ENCODE peak calls at places on chromosome 7, in eight cellular contexts. Y is sigmoid colon, I is K562, H is H1, L is HCT116, O is endothelial cell of umbilical vein, W is transverse colon, X is breast epithelium. J is an unnamed sample.

GRCh38 chr7:70432567-70433001 is 699.4 kb upstream of the GALNT17 start:
- DNase-seq in L (no peak), W (no peak), X (no peak), I (no peak), H (no peak), O (no peak), Y (peak), J (no peak)

GRCh38 chr7:132655071-132655761 is 78.9 kb upstream of the PLXNA4 start:
- DNase-seq in W (peak), I (peak), L (no peak), Y (peak), O (peak), X (no peak), H (no peak), J (no peak)

GRCh38 chr7:34354906-34355305 is 303.1 kb upstream of the NPSR1 start:
- DNase-seq in Y (no peak), L (no peak), I (no peak), W (no peak), X (no peak), O (no peak), H (no peak), J (no peak)

GRCh38 chr7:12422449-12423320 is 19.0 kb upstream of the VWDE start:
- DNase-seq in Y (no peak), L (no peak), W (no peak), H (no peak), O (peak), I (no peak), X (no peak), J (no peak)

GRCh38 chr7:28627869-28628268 is 215.6 kb downstream of the CREB5 start:
- DNase-seq in W (no peak), L (no peak), I (no peak), H (no peak), X (no peak), O (no peak), Y (no peak), J (no peak)

GRCh38 chr7:85172530-85172941 is 14.3 kb downstream of the SEMA3D start:
- DNase-seq in L (no peak), Y (no peak), X (no peak), O (peak), H (no peak), I (no peak), W (no peak), J (no peak)

GRCh38 chr7:7504910-7505704 is 30.6 kb downstream of the COL28A1 start:
- DNase-seq in X (no peak), H (no peak), Y (no peak), W (no peak), I (no peak), O (no peak), L (no peak), J (no peak)

GRCh38 chr7:151940048-151940845 is 16.0 kb upstream of the GALNTL5 start:
- DNase-seq in Y (peak), H (no peak), L (no peak), O (no peak), X (no peak), W (no peak), I (no peak), J (no peak)

GRCh38 chr7:45150199-45150598 is 7.4 kb upstream of the RAMP3 start:
- DNase-seq in W (no peak), H (no peak), L (no peak), O (no peak), I (no peak), Y (peak), X (no peak), J (no peak)

GRCh38 chr7:94008537-94008936 is 4.4 kb upstream of the BET1 start:
- DNase-seq in L (no peak), I (no peak), O (peak), X (no peak), H (no peak), Y (no peak), W (no peak), J (no peak)

GRCh38 chr7:151343516-151343915 is 1.9 kb downstream of the NUB1 start:
- DNase-seq in X (no peak), H (no peak), L (no peak), O (no peak), I (no peak), Y (no peak), W (no peak), J (peak)

GRCh38 chr7:51316666-51317581 is at the start of gene COBL:
- DNase-seq in Y (peak), W (peak), L (no peak), O (no peak), X (no peak), I (peak), H (no peak), J (no peak)

GRCh38 chr7:98368721-98369120 is 32.2 kb downstream of the BAIAP2L1 start:
- DNase-seq in X (no peak), O (peak), I (no peak), L (no peak), Y (no peak), W (no peak), H (no peak), J (no peak)

GRCh38 chr7:103074519-103075336 is at the start of the genes ARMC10 and FBXL13:
- DNase-seq in W (peak), X (peak), H (peak), L (peak), I (peak), O (peak), Y (peak), J (no peak)

GRCh38 chr7:2227699-2228098 is 5.0 kb downstream of the MAD1L1 start:
- DNase-seq in X (no peak), W (no peak), I (no peak), L (no peak), H (no peak), O (no peak), Y (no peak), J (no peak)

GRCh38 chr7:232571-233455 is 40.4 kb downstream of the FAM20C start:
- DNase-seq in O (peak), X (no peak), I (no peak), W (no peak), Y (peak), L (no peak), H (no peak), J (no peak)

GRCh38 chr7:137840183-137840779 is 6.5 kb downstream of the DGKI start:
- DNase-seq in Y (no peak), L (no peak), W (no peak), I (no peak), X (no peak), H (no peak), O (no peak), J (no peak)

GRCh38 chr7:47720141-47720906 is 138.4 kb upstream of the TNS3 start:
- DNase-seq in X (no peak), I (no peak), Y (peak), L (no peak), O (no peak), W (peak), H (no peak), J (peak)

GRCh38 chr7:143444063-143444782 is 970 bp downstream of the TAS2R60 start:
- DNase-seq in L (no peak), X (no peak), H (no peak), I (no peak), W (no peak), O (no peak), Y (no peak), J (no peak)

GRCh38 chr7:156668130-156668741 is 27.7 kb downstream of the RNF32 start:
- DNase-seq in L (no peak), H (no peak), O (no peak), W (no peak), I (no peak), Y (no peak), X (no peak), J (no peak)

DNA sequence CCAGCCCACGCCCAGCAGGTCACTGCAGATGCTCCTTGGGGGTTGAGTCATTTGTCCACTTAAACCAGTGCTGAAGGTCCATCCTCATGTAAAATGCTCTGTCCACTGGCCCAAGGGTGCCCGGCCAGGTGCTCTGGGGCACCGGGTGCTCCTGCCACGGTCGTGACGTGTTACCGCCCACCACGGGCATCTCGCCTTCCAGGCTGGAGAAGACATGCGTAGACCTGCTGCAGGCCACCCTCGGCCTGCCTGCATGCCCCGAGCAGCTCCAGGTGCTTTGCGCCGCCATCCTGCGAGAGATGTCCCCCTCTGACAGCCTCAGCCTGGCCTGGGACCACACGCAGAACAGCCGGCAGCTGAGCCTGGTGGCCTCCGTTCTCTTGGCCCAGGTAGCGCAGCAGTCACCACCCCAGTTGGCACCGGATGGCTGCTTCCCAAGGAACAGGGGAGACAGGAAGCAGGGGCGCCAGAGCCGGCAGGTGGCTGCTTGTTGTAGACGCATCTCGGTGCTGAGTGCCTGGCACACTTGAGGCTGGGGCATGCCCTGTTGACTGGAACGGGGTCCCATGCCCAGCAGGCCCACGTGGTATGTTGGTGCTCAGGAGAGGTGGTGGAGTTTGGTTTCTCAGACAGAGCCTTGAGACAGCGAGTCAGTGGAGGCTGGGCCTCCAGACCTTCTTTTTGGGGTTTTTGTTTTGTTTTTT is 6.1 kb downstream of the AP5Z1 start:
- DNase-seq in I (no peak), H (no peak), L (no peak), O (no peak), Y (no peak), X (no peak), W (no peak), J (no peak)
- TF ChIP-seq POLR2AphosphoS5 in I (no peak), H (no peak), L (no peak), O (no peak), Y (no peak), X (no peak), W (no peak), J (no peak)

DNA sequence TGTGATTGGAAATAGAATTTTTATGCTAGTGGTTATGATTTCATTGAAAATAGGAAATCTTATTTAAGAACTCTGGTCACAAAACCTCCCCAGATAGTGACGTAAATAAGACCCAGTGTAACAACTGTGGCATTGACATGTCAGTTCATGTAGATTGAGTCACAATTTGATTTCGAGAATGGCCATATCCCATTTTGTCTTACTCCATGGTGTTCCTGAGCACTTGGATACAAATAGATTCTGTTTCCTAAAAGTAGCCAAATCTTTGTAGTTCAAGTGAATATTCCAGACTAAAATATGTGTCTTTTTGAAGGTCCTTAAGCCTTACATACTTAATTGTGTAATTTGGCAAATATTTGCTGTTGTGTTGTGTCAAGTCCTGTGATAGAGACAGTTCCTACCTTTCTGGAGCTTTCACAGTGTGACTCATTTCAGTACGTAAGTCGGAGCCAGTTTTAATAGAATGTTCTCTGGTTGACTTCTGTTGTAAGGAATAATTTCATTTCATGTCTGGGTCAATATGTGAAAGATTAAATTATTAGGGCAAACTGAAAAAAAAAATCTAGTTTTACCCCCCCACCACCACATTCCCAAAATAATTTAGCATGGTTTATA is 37.1 kb upstream of the TOMM7 start:
- DNase-seq in Y (no peak), O (no peak), H (no peak), I (no peak), X (no peak), W (no peak), L (no peak), J (no peak)
- H3K27ac ChIP-seq in Y (peak), O (no peak), H (no peak), I (peak), X (peak), W (peak), L (peak), J (peak)

GRCh38 chr7:39609462-39610149 is 13.8 kb upstream of the RALA start:
- DNase-seq in W (no peak), Y (no peak), O (peak), H (no peak), L (no peak), X (no peak), I (no peak), J (no peak)
- TF ChIP-seq CTCF in W (no peak), Y (no peak), O (peak), H (peak), L (no peak), X (no peak), I (no peak), J (no peak)

GRCh38 chr7:30182186-30182585 is 47.4 kb downstream of the MTURN start:
- DNase-seq in W (no peak), I (no peak), X (no peak), Y (no peak), O (no peak), L (no peak), H (no peak), J (no peak)
- TF ChIP-seq POLR2AphosphoS5 in W (no peak), I (no peak), X (no peak), Y (peak), O (no peak), L (no peak), H (no peak), J (no peak)

GRCh38 chr7:25860206-25860881 is 291.7 kb upstream of the NFE2L3 start:
- DNase-seq in H (no peak), Y (no peak), O (peak), L (no peak), W (no peak), I (peak), X (no peak), J (no peak)
- H3K27ac ChIP-seq in H (no peak), Y (no peak), O (no peak), L (no peak), W (no peak), I (peak), X (no peak), J (no peak)

J was measured in vagina.